ENCODE peak calls at places on chromosomes 6 and 20, in eight cellular contexts. W is tibial nerve, A is H1, E is psoas muscle, G is substantia nigra, H is neuronal stem cell, L is stomach, I is ovary. K is an unnamed sample.

GRCh38 chr20:52985687-52986086 is 13.5 kb downstream of the TSHZ2 start:
- DNase-seq in A (no peak), I (no peak), W (no peak), G (no peak), H (no peak), E (no peak), L (no peak), K (no peak)

GRCh38 chr6:20497200-20497820 is 36.9 kb upstream of the CDKAL1 start:
- DNase-seq in H (no peak), A (no peak), W (no peak), E (no peak), L (no peak), G (no peak), I (no peak), K (no peak)

GRCh38 chr6:170278743-170279094 is 12.2 kb downstream of the DLL1 start:
- DNase-seq in E (no peak), W (no peak), H (no peak), I (no peak), A (no peak), L (no peak), G (no peak), K (no peak)

GRCh38 chr6:25157183-25157582 is 122.0 kb upstream of the CARMIL1 start:
- DNase-seq in A (no peak), E (no peak), W (no peak), G (no peak), I (no peak), L (no peak), H (no peak), K (no peak)

GRCh38 chr6:75368151-75368779 is 83.7 kb upstream of the TMEM30A start:
- DNase-seq in W (no peak), A (no peak), I (no peak), L (peak; percentile 36), E (no peak), G (no peak), H (peak; percentile 33), K (no peak)

GRCh38 chr6:166955121-166955864 is 1.1 kb downstream of the RNASET2 start:
- DNase-seq in A (no peak), H (peak; percentile 12), W (peak; percentile 29), G (no peak), L (peak; percentile 49), I (no peak), E (peak; percentile 32), K (no peak)

GRCh38 chr6:129454482-129454881 is 255.5 kb downstream of the ARHGAP18 start:
- DNase-seq in A (no peak), H (no peak), I (no peak), W (no peak), E (no peak), L (no peak), G (no peak), K (no peak)

GRCh38 chr6:133899556-133899955 is 10.6 kb downstream of the TCF21 start:
- DNase-seq in A (no peak), H (no peak), E (no peak), L (no peak), G (no peak), W (no peak), I (no peak), K (no peak)

GRCh38 chr20:55004044-55004443 is 528.7 kb downstream of the DOK5 start:
- DNase-seq in A (no peak), H (no peak), G (no peak), I (no peak), W (no peak), L (no peak), E (no peak), K (no peak)

GRCh38 chr6:114783083-114783482 is 440.3 kb upstream of the HS3ST5 start:
- DNase-seq in H (no peak), I (no peak), L (no peak), E (no peak), W (no peak), A (no peak), G (no peak), K (no peak)

GRCh38 chr6:55410674-55411073 is 83.4 kb downstream of the GFRAL start:
- DNase-seq in I (no peak), E (no peak), L (no peak), W (no peak), H (no peak), A (no peak), G (no peak), K (no peak)

GRCh38 chr20:13302647-13303425 is 81.8 kb downstream of the ISM1 start:
- DNase-seq in E (no peak), A (no peak), I (no peak), W (no peak), H (no peak), L (no peak), G (no peak), K (no peak)

GRCh38 chr20:4820833-4821518 is 99.3 kb downstream of the PRND start:
- DNase-seq in A (no peak), G (peak; percentile 77), H (no peak), E (no peak), L (no peak), W (no peak), I (peak; percentile 71), K (no peak)

GRCh38 chr6:11459002-11459658 is 78.4 kb upstream of the TMEM170B start:
- DNase-seq in H (no peak), A (no peak), I (no peak), G (no peak), W (no peak), L (no peak), E (no peak), K (no peak)
- H3K27ac ChIP-seq in H (no peak overlapping the region), A (no peak overlapping the region), I (no peak overlapping the region), G (no peak overlapping the region), W (no peak overlapping the region), L (no peak overlapping the region), E (no peak overlapping the region), K (no peak overlapping the region)

GRCh38 chr20:24580006-24580405 is 110.6 kb downstream of the SYNDIG1 start:
- DNase-seq in W (no peak), L (no peak), I (no peak), E (no peak), G (no peak), A (no peak), H (no peak), K (no peak)

GRCh38 chr20:24580855-24581254 is 111.4 kb downstream of the SYNDIG1 start:
- DNase-seq in I (no peak), E (no peak), G (no peak), A (no peak), W (no peak), L (no peak), H (no peak), K (no peak)

GRCh38 chr20:24583169-24583792 is 113.9 kb downstream of the SYNDIG1 start:
- DNase-seq in G (no peak), E (no peak), W (no peak), L (no peak), A (no peak), H (no peak), I (no peak), K (no peak)

GRCh38 chr20:24582373-24583168 is 113.1 kb downstream of the SYNDIG1 start:
- DNase-seq in A (no peak), H (no peak), E (no peak), W (no peak), L (no peak), G (no peak), I (no peak), K (no peak)

DNA sequence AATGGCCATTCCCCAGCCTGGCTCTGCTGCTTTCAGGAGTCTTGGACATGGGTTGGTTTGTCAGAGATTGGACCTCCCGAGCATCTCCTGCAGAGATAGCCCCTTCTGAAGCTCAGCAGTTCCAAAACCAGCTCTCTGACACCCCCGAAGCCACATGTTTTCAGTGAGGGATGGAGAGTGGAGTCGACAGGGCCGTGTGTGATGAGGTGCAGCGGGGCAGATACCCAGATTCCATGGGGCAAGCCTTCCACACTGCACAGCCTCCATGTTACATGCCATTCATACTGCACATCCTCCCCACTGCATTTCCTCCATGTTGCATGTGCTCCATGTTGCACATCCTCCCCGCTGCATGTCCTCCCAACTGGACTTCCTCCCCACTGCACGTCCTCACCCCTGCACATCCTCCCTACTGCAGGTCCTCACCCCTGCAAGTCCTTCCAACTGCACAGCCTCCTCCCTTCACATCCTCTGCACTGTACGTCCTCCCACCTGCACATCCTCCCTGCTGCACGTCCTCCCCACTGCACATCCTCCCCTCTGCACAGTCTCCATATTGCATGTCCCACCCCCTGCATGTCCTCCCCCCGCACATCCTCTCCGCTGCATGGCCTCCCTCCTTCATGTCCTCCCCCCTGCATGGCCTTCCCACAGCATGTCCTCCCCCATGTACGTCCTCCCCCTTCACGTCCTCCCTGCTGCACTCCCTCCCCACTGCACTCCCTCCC is 112.2 kb downstream of the SYNDIG1 start:
- DNase-seq in I (no peak), E (no peak), W (no peak), A (no peak), H (no peak), G (no peak), L (no peak), K (no peak)
- H3K27ac ChIP-seq in I (no peak overlapping the region), E (no peak overlapping the region), W (no peak overlapping the region), A (no peak overlapping the region), H (no peak overlapping the region), G (no peak overlapping the region), L (no peak overlapping the region), K (no peak overlapping the region)

GRCh38 chr6:158648682-158649131 is 1.1 kb upstream of the SYTL3 start:
- DNase-seq in L (peak; percentile 7), H (no peak), E (no peak), I (no peak), G (no peak), A (no peak), W (no peak), K (no peak)
- H3K27ac ChIP-seq in L (peak overlapping the region; percentile 79), H (no peak overlapping the region), E (peak overlapping the region; percentile 82), I (no peak overlapping the region), G (no peak overlapping the region), A (no peak overlapping the region), W (peak overlapping the region; percentile 68), K (no peak overlapping the region)

DNA sequence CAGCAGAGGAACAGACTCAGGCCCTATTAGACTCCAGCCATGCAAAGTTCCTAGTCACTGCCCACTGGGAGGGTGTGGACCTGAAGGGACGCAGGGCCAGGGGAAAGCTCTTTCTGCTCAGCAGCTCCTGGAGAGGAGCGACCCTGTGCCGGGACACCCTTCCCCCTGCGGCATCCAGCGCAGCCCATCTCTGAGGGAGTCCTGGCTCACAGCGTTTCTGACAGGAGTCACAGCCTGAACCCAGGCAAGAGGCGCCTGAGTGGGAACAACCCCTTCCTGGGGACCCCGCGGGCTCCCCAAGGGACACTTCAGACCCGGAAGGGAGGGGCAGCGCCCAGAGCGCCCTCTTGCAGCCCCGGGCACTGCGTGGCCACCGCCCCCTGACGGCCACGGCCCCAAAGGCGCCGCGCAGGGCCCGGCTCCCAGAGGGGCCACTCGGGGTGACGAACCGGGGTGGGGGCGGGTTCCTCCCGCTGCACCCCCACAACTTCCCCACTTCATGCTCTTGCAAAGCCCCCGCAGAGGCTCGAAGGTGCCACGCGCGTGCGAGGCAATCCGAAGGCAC is 853 bp downstream of the UCKL1 start:
- DNase-seq in G (no peak), W (no peak), L (no peak), H (no peak), E (peak; percentile 50), A (no peak), I (no peak), K (no peak)
- H3K27ac ChIP-seq in G (peak overlapping the region; percentile 88), W (peak overlapping the region; percentile 96), L (peak overlapping the region; percentile 94), H (no peak overlapping the region), E (peak overlapping the region; percentile 96), A (peak overlapping the region; percentile 69), I (peak overlapping the region; percentile 85), K (peak overlapping the region; percentile 79)